ENCODE peak calls at places on chromosome 6, in eight cellular contexts. G is gastrocnemius medialis, R is fibroblast of mammary gland, L is activated gamma-delta T cell treated with Interleukin-2 at 50 U/mL for 16 hours, S is ELF-1, Z is ELR, D is left kidney, N is NCI-H524. J is an unnamed sample.

GRCh38 chr6:26057899-26058298 is 29.3 kb upstream of the HFE start:
- DNase-seq in G (no peak), R (no peak), L (no peak), S (no peak), Z (no peak), D (no peak), N (peak; percentile 46), J (no peak)

GRCh38 chr6:6890400-6890858 is 217.3 kb upstream of the RREB1 start:
- DNase-seq in G (no peak), R (peak; percentile 16), L (no peak), S (peak; percentile 29), Z (no peak), D (peak; percentile 59), N (no peak), J (peak; percentile 41)

GRCh38 chr6:110233769-110234374 is 53.6 kb downstream of the CDC40 start:
- DNase-seq in G (no peak), R (peak; percentile 18), L (no peak), S (no peak), Z (no peak), D (no peak), N (no peak), J (peak; percentile 66)

GRCh38 chr6:90095145-90095544 is 200.9 kb downstream of the GJA10 start:
- DNase-seq in G (no peak), R (no peak), L (no peak), S (no peak), Z (no peak), D (no peak), N (no peak), J (no peak)

GRCh38 chr6:93679836-93680235 is 260.5 kb upstream of the EPHA7 start:
- DNase-seq in G (no peak), R (no peak), L (no peak), S (no peak), Z (no peak), D (no peak), N (no peak), J (peak; percentile 30)

GRCh38 chr6:5435449-5435848 is 174.1 kb downstream of the FARS2 start:
- DNase-seq in G (no peak), R (peak; percentile 86), L (no peak), S (no peak), Z (peak; percentile 61), D (no peak), N (no peak), J (peak; percentile 73)

GRCh38 chr6:81938991-81939773 is 186.7 kb upstream of the TENT5A start:
- DNase-seq in G (no peak), R (peak; percentile 63), L (no peak), S (peak; percentile 35), Z (peak; percentile 82), D (no peak), N (no peak), J (peak; percentile 35)

GRCh38 chr6:120935007-120935406 is 399.3 kb downstream of the TBC1D32 start:
- DNase-seq in G (no peak), R (no peak), L (no peak), S (no peak), Z (no peak), D (no peak), N (no peak), J (no peak)

GRCh38 chr6:26660096-26660425 is 515 bp upstream of the ZNF322 start:
- DNase-seq in G (no peak), R (peak; percentile 25), L (no peak), S (no peak), Z (peak; percentile 57), D (no peak), N (peak; percentile 35), J (peak; percentile 63)

GRCh38 chr6:137823826-137824501 is 43.1 kb upstream of the TNFAIP3 start:
- DNase-seq in G (no peak), R (peak; percentile 51), L (peak; percentile 63), S (peak; percentile 81), Z (peak; percentile 75), D (peak; percentile 68), N (peak; percentile 94), J (peak; percentile 71)

GRCh38 chr6:20875369-20875963 is 341.2 kb downstream of the CDKAL1 start:
- DNase-seq in G (no peak), R (peak; percentile 58), L (no peak), S (no peak), Z (peak; percentile 44), D (peak; percentile 71), N (peak; percentile 65), J (peak; percentile 83)

GRCh38 chr6:146650799-146651481 is 52.2 kb downstream of the ADGB start:
- DNase-seq in G (no peak), R (no peak), L (no peak), S (no peak), Z (peak; percentile 8), D (no peak), N (peak; percentile 64), J (no peak)

GRCh38 chr6:121506761-121507754 is 71.6 kb downstream of the GJA1 start:
- DNase-seq in G (peak; percentile 7), R (peak; percentile 58), L (no peak), S (no peak), Z (no peak), D (no peak), N (no peak), J (peak; percentile 84)

GRCh38 chr6:7035837-7036249 is 71.9 kb upstream of the RREB1 start:
- DNase-seq in G (no peak), R (no peak), L (no peak), S (no peak), Z (no peak), D (peak; percentile 16), N (no peak), J (peak; percentile 33)

GRCh38 chr6:2103644-2104523 is 141.5 kb downstream of the GMDS start:
- DNase-seq in G (no peak), R (peak; percentile 61), L (no peak), S (peak; percentile 17), Z (peak; percentile 64), D (peak; percentile 78), N (peak; percentile 56), J (peak; percentile 80)

GRCh38 chr6:150567360-150567759 is 32.3 kb upstream of the PLEKHG1 start:
- DNase-seq in G (no peak), R (no peak), L (no peak), S (no peak), Z (no peak), D (peak; percentile 58), N (no peak), J (no peak)

GRCh38 chr6:31738048-31738979 is 1.5 kb upstream of the MSH5 start:
- DNase-seq in G (no peak), R (peak; percentile 90), L (peak; percentile 61), S (peak; percentile 44), Z (peak; percentile 86), D (peak; percentile 93), N (no peak), J (peak; percentile 93)

GRCh38 chr6:33692760-33693158 is 18.7 kb downstream of the UQCC2 start:
- DNase-seq in G (no peak), R (peak; percentile 26), L (peak; percentile 66), S (no peak), Z (peak; percentile 90), D (no peak), N (no peak), J (no peak)

GRCh38 chr6:135936606-135937005 is 85.1 kb downstream of the PDE7B start:
- DNase-seq in G (no peak), R (peak; percentile 99), L (no peak), S (no peak), Z (peak; percentile 99), D (no peak), N (no peak), J (peak; percentile 96)

GRCh38 chr6:37169458-37170272 is at the start of gene PIM1:
- DNase-seq in G (peak; percentile 98), R (peak; percentile 93), L (peak; percentile 99), S (peak; percentile 97), Z (peak; percentile 97), D (peak; percentile 99), N (peak; percentile 96), J (peak; percentile 99)

GRCh38 chr6:144582939-144583613 is 297.9 kb downstream of the UTRN start:
- DNase-seq in G (no peak), R (peak; percentile 42), L (peak; percentile 31), S (no peak), Z (peak; percentile 45), D (peak; percentile 64), N (peak; percentile 85), J (peak; percentile 44)

GRCh38 chr6:109082178-109082577 is 12.5 kb downstream of the SESN1 start:
- DNase-seq in G (peak; percentile 24), R (peak; percentile 81), L (no peak), S (no peak), Z (peak; percentile 68), D (no peak), N (no peak), J (peak; percentile 40)

GRCh38 chr6:82785206-82785605 is 280.4 kb downstream of the UBE3D start:
- DNase-seq in G (no peak), R (no peak), L (no peak), S (no peak), Z (no peak), D (no peak), N (no peak), J (peak; percentile 15)

GRCh38 chr6:161486326-161486725 is 212.5 kb upstream of the AGPAT4 start:
- DNase-seq in G (peak; percentile 27), R (peak; percentile 78), L (no peak), S (no peak), Z (peak; percentile 76), D (no peak), N (no peak), J (peak; percentile 42)

GRCh38 chr6:77620290-77620882 is 32.5 kb upstream of the MEI4 start:
- DNase-seq in G (no peak), R (no peak), L (no peak), S (no peak), Z (peak; percentile 2), D (peak; percentile 12), N (peak; percentile 24), J (peak; percentile 13)

GRCh38 chr6:73884540-73884939 is 188.5 kb downstream of the CD109 start:
- DNase-seq in G (no peak), R (no peak), L (no peak), S (no peak), Z (no peak), D (no peak), N (no peak), J (no peak)

GRCh38 chr6:42390228-42390934 is 61.3 kb downstream of the TRERF1 start:
- DNase-seq in G (no peak), R (no peak), L (peak; percentile 62), S (no peak), Z (no peak), D (no peak), N (no peak), J (no peak)

GRCh38 chr6:36384095-36384494 is 3.4 kb downstream of the ETV7 start:
- DNase-seq in G (no peak), R (no peak), L (no peak), S (no peak), Z (no peak), D (no peak), N (no peak), J (no peak)

GRCh38 chr6:19873031-19873430 is 35.9 kb downstream of the ID4 start:
- DNase-seq in G (no peak), R (peak; percentile 5), L (no peak), S (no peak), Z (peak; percentile 28), D (no peak), N (no peak), J (no peak)

GRCh38 chr6:4059115-4059777 is 19.7 kb downstream of the FAM217A start:
- DNase-seq in G (no peak), R (peak; percentile 90), L (peak; percentile 65), S (peak; percentile 18), Z (peak; percentile 97), D (no peak), N (peak; percentile 61), J (peak; percentile 94)

GRCh38 chr6:70520575-70520974 is 46.2 kb upstream of the SDHAF4 start:
- DNase-seq in G (no peak), R (peak; percentile 30), L (no peak), S (no peak), Z (peak; percentile 36), D (peak; percentile 8), N (peak; percentile 10), J (peak; percentile 47)

GRCh38 chr6:139764498-139764986 is 390.1 kb upstream of the CITED2 start:
- DNase-seq in G (peak; percentile 85), R (peak; percentile 97), L (no peak), S (peak; percentile 33), Z (peak; percentile 99), D (peak; percentile 36), N (no peak), J (peak; percentile 98)

GRCh38 chr6:99905209-99906106 is 88.6 kb downstream of the MCHR2 start:
- DNase-seq in G (no peak), R (peak; percentile 66), L (no peak), S (peak; percentile 6), Z (peak; percentile 79), D (peak; percentile 74), N (peak; percentile 70), J (peak; percentile 72)

GRCh38 chr6:42618686-42619085 is 54.9 kb downstream of the UBR2 start:
- DNase-seq in G (peak; percentile 49), R (peak; percentile 94), L (no peak), S (no peak), Z (peak; percentile 54), D (no peak), N (no peak), J (peak; percentile 41)

J was measured in choroid plexus epithelial cell.